ENCODE peak calls at places on chromosomes 11 and 22, in nine cellular contexts. R, G, M, K, E, C, L, U and W are unnamed samples.

GRCh38 chr11:83687787-83688186 is 401.6 kb upstream of the CCDC90B start:
- DNase-seq in K (no peak), E (no peak), G (no peak), C (no peak), L (no peak), U (no peak), M (no peak), R (no peak), W (no peak)

GRCh38 chr11:71112454-71112853 is 139.9 kb downstream of the SHANK2 start:
- DNase-seq in M (peak; percentile 33), E (no peak), G (no peak), C (no peak), U (no peak), L (no peak), R (no peak), K (no peak), W (no peak)

GRCh38 chr11:117794144-117794543 is 2.9 kb downstream of the DSCAML1 start:
- DNase-seq in C (no peak), G (no peak), U (no peak), L (no peak), M (no peak), R (no peak), K (no peak), E (no peak), W (no peak)

GRCh38 chr22:29117799-29118477 is 45.1 kb downstream of the KREMEN1 start:
- DNase-seq in E (no peak), M (no peak), C (no peak), K (no peak), U (peak; percentile 82), L (peak; percentile 24), R (no peak), G (no peak), W (peak; percentile 71)

GRCh38 chr11:67441082-67441683 is 2.1 kb downstream of the CORO1B start:
- DNase-seq in U (peak; percentile 43), M (no peak), L (no peak), R (no peak), E (no peak), G (no peak), C (no peak), K (no peak), W (no peak)

GRCh38 chr11:122344281-122344680 is 228.3 kb upstream of the BLID start:
- DNase-seq in C (no peak), E (no peak), G (no peak), L (peak; percentile 94), R (no peak), K (no peak), U (no peak), M (no peak), W (peak; percentile 42)

GRCh38 chr22:46797355-46797754 is 34.9 kb downstream of the TBC1D22A start:
- DNase-seq in K (no peak), L (peak; percentile 55), E (peak; percentile 77), G (no peak), R (peak; percentile 39), C (peak; percentile 64), U (peak; percentile 41), M (no peak), W (peak; percentile 12)

GRCh38 chr11:45473491-45473890 is 187.3 kb upstream of the SYT13 start:
- DNase-seq in G (no peak), E (no peak), L (no peak), M (no peak), R (peak; percentile 30), K (no peak), C (no peak), U (no peak), W (no peak)

GRCh38 chr11:27209562-27210005 is 153.4 kb downstream of the CCDC34 start:
- DNase-seq in U (peak; percentile 94), E (no peak), L (peak; percentile 93), M (no peak), R (no peak), K (peak; percentile 96), C (peak; percentile 94), G (no peak), W (peak; percentile 94)

GRCh38 chr11:78219493-78220217 is 30.9 kb downstream of the USP35 start:
- DNase-seq in G (no peak), M (peak; percentile 12), K (no peak), L (no peak), U (no peak), C (no peak), R (no peak), E (no peak), W (no peak)

GRCh38 chr11:18844753-18845367 is 53.3 kb upstream of the PTPN5 start:
- DNase-seq in U (peak; percentile 42), K (no peak), L (peak; percentile 33), M (peak; percentile 50), C (peak; percentile 60), E (no peak), G (no peak), R (no peak), W (peak; percentile 55)

GRCh38 chr11:17839973-17840611 is 105.5 kb downstream of the KCNC1 start:
- DNase-seq in U (peak; percentile 4), M (no peak), E (no peak), C (no peak), R (no peak), K (no peak), L (peak; percentile 22), G (no peak), W (peak; percentile 65)

GRCh38 chr11:39236916-39237315 is 2222.5 kb downstream of the LRRC4C start:
- DNase-seq in U (no peak), L (no peak), K (peak; percentile 10), G (no peak), E (no peak), R (no peak), C (peak; percentile 1), M (no peak), W (peak; percentile 1)

GRCh38 chr11:76512851-76513653 is 68.2 kb downstream of the EMSY start:
- DNase-seq in E (no peak), M (no peak), U (peak; percentile 15), K (no peak), C (peak; percentile 48), L (peak; percentile 65), R (no peak), G (no peak), W (peak; percentile 26)
- TF ChIP-seq CTCF in E (peak; percentile 67), M (peak; percentile 67), U (no peak), K (no peak), C (peak; percentile 59), L (peak; percentile 67), R (no peak), G (peak; percentile 25), W (peak; percentile 33)

GRCh38 chr11:131580466-131580865 is 210.1 kb downstream of the NTM start:
- DNase-seq in M (no peak), R (no peak), G (no peak), U (no peak), K (no peak), E (no peak), L (no peak), C (no peak), W (no peak)

GRCh38 chr11:131581006-131581405 is 210.6 kb downstream of the NTM start:
- DNase-seq in E (no peak), C (no peak), U (peak; percentile 7), R (no peak), K (no peak), M (no peak), L (no peak), G (no peak), W (no peak)

GRCh38 chr11:131582021-131582531 is 211.7 kb downstream of the NTM start:
- DNase-seq in C (no peak), U (no peak), R (no peak), G (no peak), M (no peak), K (no peak), L (no peak), E (no peak), W (no peak)

GRCh38 chr11:131583823-131584222 is 213.4 kb downstream of the NTM start:
- DNase-seq in U (no peak), G (no peak), C (no peak), R (no peak), K (no peak), M (no peak), L (no peak), E (no peak), W (no peak)

GRCh38 chr11:131579932-131580387 is 209.5 kb downstream of the NTM start:
- DNase-seq in R (peak; percentile 86), K (no peak), U (peak; percentile 16), L (peak; percentile 40), C (peak; percentile 12), M (peak; percentile 76), E (no peak), G (no peak), W (no peak)
- TF ChIP-seq CTCF in R (peak; percentile 75), K (peak; percentile 58), U (peak; percentile 40), L (peak; percentile 48), C (no peak), M (peak; percentile 76), E (peak; percentile 44), G (no peak), W (no peak)

DNA sequence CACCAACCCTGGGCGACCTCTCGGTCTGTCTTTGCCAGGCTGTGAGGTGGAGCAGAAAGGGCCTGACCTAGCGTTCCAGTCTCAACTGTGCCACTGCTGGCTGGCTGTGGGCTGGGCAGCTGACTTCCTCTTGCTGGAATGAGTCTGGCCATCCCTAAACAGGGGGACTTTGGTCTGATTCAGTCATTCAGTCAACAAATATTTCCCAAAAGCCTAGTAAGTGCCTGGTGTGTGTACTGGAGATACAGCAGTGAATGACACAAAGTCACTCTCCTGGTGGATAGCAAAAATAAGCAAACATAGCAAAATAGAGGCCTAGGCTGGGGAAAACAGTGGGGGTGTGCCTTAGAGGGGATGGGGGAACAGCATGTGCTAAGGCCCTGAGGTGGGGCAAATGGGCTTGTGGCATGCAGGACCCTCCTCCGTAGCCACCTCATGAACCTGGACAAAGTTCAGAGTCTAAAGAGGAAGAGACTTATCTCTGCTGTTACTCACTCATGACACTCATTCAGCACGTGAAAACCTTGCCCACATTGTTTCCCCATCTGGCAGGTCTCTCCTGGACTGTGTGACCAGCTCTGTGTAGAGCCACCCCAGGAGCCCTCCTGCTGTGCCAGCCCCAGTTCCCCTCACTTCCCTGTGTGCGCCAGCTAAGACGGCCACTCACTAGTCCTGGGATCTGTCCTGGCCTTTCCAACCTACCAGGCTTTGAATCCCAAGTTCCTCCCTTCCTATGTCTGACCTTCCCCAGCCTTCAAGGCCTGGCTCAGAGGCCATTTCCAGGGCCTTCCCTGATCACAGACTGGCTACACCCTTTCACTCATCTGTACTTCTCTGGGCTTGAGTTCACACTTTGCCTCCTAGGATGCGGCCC is 4.7 kb downstream of the GUCD1 start:
- DNase-seq in C (peak; percentile 65), M (no peak), K (no peak), U (peak; percentile 61), G (no peak), L (no peak), R (no peak), E (no peak), W (no peak)
- TF ChIP-seq CTCF in C (no peak), M (no peak), K (no peak), U (no peak), G (no peak), L (no peak), R (no peak), E (no peak), W (no peak)

GRCh38 chr22:33798401-33798800 is 121.9 kb downstream of the LARGE1 start:
- DNase-seq in K (no peak), C (no peak), R (no peak), U (peak; percentile 89), L (no peak), G (no peak), E (no peak), M (no peak), W (no peak)

GRCh38 chr22:33793464-33793863 is 126.8 kb downstream of the LARGE1 start:
- DNase-seq in M (no peak), U (no peak), E (no peak), C (no peak), K (no peak), R (no peak), G (no peak), L (no peak), W (no peak)

GRCh38 chr22:33792837-33793236 is 127.4 kb downstream of the LARGE1 start:
- DNase-seq in E (no peak), L (no peak), R (no peak), K (no peak), C (no peak), M (no peak), G (no peak), U (peak; percentile 22), W (no peak)

GRCh38 chr22:33796494-33796893 is 123.8 kb downstream of the LARGE1 start:
- DNase-seq in R (no peak), G (no peak), U (no peak), M (no peak), K (no peak), L (no peak), E (no peak), C (no peak), W (no peak)
- TF ChIP-seq CTCF in R (peak; percentile 17), G (no peak), U (no peak), M (peak; percentile 62), K (peak; percentile 13), L (no peak), E (no peak), C (no peak), W (no peak)